ENCODE peak calls at places on chromosome 2, in eight cellular contexts. O, P, F, X, L, M, R and E are unnamed samples. For H3K27me3, the result is how much of the 10 kb centered on the place peaks cover.

GRCh38 chr2:20604957-20605381 is 45.9 kb downstream of the HS1BP3 start:
- DNase-seq in O (no peak), P (no peak), F (peak), X (peak), L (peak), M (no peak), R (no peak), E (no peak)

GRCh38 chr2:3073721-3074120 is 303.9 kb downstream of the EIPR1 start:
- DNase-seq in O (no peak), P (no peak), F (no peak), X (no peak), L (no peak), M (no peak), R (no peak), E (no peak)

GRCh38 chr2:237253046-237253723 is 160.8 kb downstream of the COL6A3 start:
- DNase-seq in O (no peak), P (no peak), F (no peak), X (no peak), L (no peak), M (no peak), R (no peak), E (no peak)

GRCh38 chr2:5617796-5618195 is 74.4 kb upstream of the SOX11 start:
- DNase-seq in O (no peak), P (no peak), F (no peak), X (no peak), L (no peak), M (no peak), R (no peak), E (no peak)

GRCh38 chr2:168490916-168491605 is 35.0 kb downstream of the CERS6 start:
- DNase-seq in O (no peak), P (no peak), F (no peak), X (no peak), L (no peak), M (no peak), R (no peak), E (no peak)

GRCh38 chr2:233976690-233977294 is 59.6 kb downstream of the TRPM8 start:
- DNase-seq in O (no peak), P (peak), F (peak), X (no peak), L (peak), M (no peak), R (no peak), E (peak)

GRCh38 chr2:58137221-58137620 is 90.6 kb downstream of the VRK2 start:
- DNase-seq in O (no peak), P (no peak), F (peak), X (no peak), L (no peak), M (no peak), R (no peak), E (no peak)

GRCh38 chr2:10984418-10985130 is 72.8 kb downstream of the KCNF1 start:
- DNase-seq in O (no peak), P (no peak), F (peak), X (no peak), L (no peak), M (no peak), R (no peak), E (no peak)

GRCh38 chr2:169254774-169255173 is 107.6 kb downstream of the LRP2 start:
- DNase-seq in O (no peak), P (no peak), F (no peak), X (no peak), L (no peak), M (no peak), R (no peak), E (no peak)

GRCh38 chr2:182404102-182404501 is 22.7 kb downstream of the PDE1A start:
- DNase-seq in O (no peak), P (no peak), F (peak), X (no peak), L (no peak), M (no peak), R (no peak), E (no peak)

GRCh38 chr2:130183500-130184373 is 1.7 kb downstream of the MZT2B start:
- DNase-seq in O (no peak), P (peak), F (peak), X (peak), L (no peak), M (peak), R (peak), E (no peak)

GRCh38 chr2:225192869-225193268 is 150.6 kb upstream of the DOCK10 start:
- DNase-seq in O (no peak), P (no peak), F (peak), X (no peak), L (no peak), M (no peak), R (no peak), E (no peak)

GRCh38 chr2:129248183-129248582 is 731.3 kb upstream of the RAB6C start:
- DNase-seq in O (no peak), P (no peak), F (no peak), X (no peak), L (no peak), M (no peak), R (no peak), E (no peak)

GRCh38 chr2:193966590-193966989 is 1690.4 kb upstream of the SLC39A10 start:
- DNase-seq in O (no peak), P (no peak), F (peak), X (no peak), L (peak), M (no peak), R (no peak), E (no peak)

GRCh38 chr2:202072226-202072625 is 829 bp upstream of the KIAA2012 start:
- DNase-seq in O (no peak), P (peak), F (peak), X (no peak), L (no peak), M (no peak), R (no peak), E (no peak)

GRCh38 chr2:236127010-236127409 is 41.2 kb downstream of the GBX2 start:
- DNase-seq in O (no peak), P (no peak), F (no peak), X (no peak), L (no peak), M (no peak), R (no peak), E (no peak)

GRCh38 chr2:9748586-9748985 is 94.7 kb upstream of the TAF1B start:
- DNase-seq in O (no peak), P (no peak), F (no peak), X (no peak), L (no peak), M (no peak), R (no peak), E (no peak)

GRCh38 chr2:118105497-118105896 is 17.2 kb downstream of the INSIG2 start:
- DNase-seq in O (no peak), P (no peak), F (no peak), X (no peak), L (no peak), M (no peak), R (no peak), E (no peak)

GRCh38 chr2:59660262-59660661 is 893.2 kb downstream of the BCL11A start:
- DNase-seq in O (no peak), P (no peak), F (no peak), X (no peak), L (no peak), M (no peak), R (no peak), E (no peak)

GRCh38 chr2:55236992-55237543 is 4.6 kb downstream of the RPS27A start:
- DNase-seq in O (no peak), P (no peak), F (no peak), X (no peak), L (no peak), M (no peak), R (no peak), E (no peak)
- H3K27ac ChIP-seq in O (no peak), P (no peak), F (no peak), X (no peak), L (no peak), M (no peak), R (peak), E (no peak)

GRCh38 chr2:66930499-66931165 is 466.5 kb upstream of the ETAA1 start:
- DNase-seq in O (no peak), P (no peak), F (no peak), X (no peak), L (no peak), M (peak), R (no peak), E (no peak)

GRCh38 chr2:66925128-66925527 is 472.0 kb upstream of the ETAA1 start:
- DNase-seq in O (no peak), P (no peak), F (peak), X (no peak), L (no peak), M (no peak), R (no peak), E (no peak)

GRCh38 chr2:66929632-66930385 is 467.3 kb upstream of the ETAA1 start:
- DNase-seq in O (peak), P (no peak), F (peak), X (peak), L (peak), M (peak), R (no peak), E (no peak)

GRCh38 chr2:66926594-66927112 is 470.5 kb upstream of the ETAA1 start:
- DNase-seq in O (no peak), P (no peak), F (no peak), X (no peak), L (no peak), M (no peak), R (no peak), E (no peak)
- H3K4me3 ChIP-seq in O (no peak), P (no peak), F (no peak), X (no peak), L (no peak), M (no peak), R (no peak), E (no peak)

DNA sequence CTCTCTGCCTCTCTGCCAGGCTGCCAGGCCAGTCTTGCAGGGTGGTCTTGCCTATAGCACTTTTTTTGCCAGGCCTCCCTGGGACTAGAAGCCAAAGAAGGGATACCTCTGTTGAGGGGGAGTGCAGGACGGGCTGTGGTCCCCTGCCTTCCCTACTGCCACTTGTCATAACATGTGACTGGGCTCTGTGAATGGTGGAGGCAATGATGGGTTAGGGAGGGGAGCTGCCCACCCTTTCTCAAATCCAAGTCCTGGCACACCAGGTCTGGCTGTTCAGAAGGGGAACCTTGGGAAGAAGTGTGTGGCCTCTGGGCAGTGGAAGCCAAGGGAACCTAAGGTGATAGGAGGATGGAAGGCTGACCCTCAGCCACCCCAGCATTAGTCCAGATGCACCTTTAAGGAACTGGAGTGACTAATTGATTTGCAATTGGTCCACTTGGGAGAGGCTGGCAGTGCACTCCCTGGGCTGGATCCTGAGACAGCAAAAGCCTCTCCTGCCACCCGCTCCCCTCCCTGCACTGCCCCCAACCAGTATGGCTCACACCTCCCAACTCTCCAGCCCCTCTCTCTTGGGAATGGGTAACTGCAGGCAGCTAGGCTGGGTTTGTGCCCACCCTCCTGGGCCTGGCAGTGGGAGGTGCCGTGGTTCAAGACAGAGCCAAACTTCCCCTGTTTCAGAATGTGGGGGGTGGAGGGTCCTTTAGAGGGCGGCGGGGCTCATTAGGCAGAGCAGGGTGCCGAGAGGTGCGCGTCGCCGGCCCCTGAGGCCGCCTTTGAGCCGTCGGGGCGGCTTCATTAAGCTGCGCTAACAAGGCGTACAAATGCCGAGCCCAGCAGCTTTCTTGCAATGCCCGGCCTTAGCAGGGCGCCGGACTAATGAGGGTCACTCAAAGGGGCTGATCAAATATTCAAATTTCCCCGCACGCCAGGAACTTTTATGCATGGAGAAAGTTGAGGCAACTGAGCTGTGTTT is 4.5 kb upstream of the SIX3 start:
- DNase-seq in O (no peak), P (peak), F (no peak), X (no peak), L (no peak), M (no peak), R (no peak), E (no peak)
- H3K27me3 ChIP-seq in O (half or more), P (half or more), F (half or more), X (under half), L (half or more), M (half or more), R (half or more), E (half or more)

DNA sequence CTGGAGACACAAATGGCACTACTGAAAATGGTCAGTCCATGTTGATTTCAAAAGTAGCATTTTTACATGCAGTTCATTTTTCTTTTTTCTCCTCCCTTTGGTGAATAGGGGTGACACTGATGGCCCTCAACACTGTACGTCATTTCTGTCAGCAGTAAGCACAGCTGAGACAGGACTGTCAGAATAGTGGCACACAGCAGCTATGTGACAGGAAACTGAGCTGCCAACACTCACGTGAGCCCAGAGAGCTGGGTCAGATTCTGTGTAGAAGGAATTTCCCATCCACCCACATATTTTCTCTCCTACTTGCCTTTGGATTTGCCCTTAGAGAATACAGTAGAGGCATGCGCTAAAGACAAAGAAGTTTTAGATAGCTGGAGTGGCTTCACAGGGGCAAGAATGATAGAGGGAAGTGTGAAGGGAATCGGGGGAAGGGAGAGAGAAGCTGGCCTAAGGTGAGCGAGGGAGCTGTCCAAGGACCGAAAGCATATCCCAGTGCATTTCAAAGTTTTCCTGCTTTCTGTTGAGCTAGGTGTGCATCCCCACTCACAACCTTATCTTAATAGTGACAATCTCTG is 476.6 kb downstream of the CNTNAP5 start:
- DNase-seq in O (no peak), P (no peak), F (no peak), X (no peak), L (no peak), M (no peak), R (no peak), E (no peak)
- H3K27ac ChIP-seq in O (no peak), P (no peak), F (no peak), X (no peak), L (no peak), M (no peak), R (no peak), E (no peak)

GRCh38 chr2:143710879-143711278 is 581.7 kb downstream of the ARHGAP15 start:
- DNase-seq in O (no peak), P (no peak), F (no peak), X (no peak), L (no peak), M (no peak), R (no peak), E (no peak)
- H3K4me3 ChIP-seq in O (no peak), P (no peak), F (no peak), X (no peak), L (no peak), M (no peak), R (no peak), E (no peak)

GRCh38 chr2:30235008-30235655 is 3.8 kb downstream of the LBH start:
- DNase-seq in O (no peak), P (no peak), F (no peak), X (no peak), L (no peak), M (no peak), R (no peak), E (no peak)
- H3K27me3 ChIP-seq in O (under half), P (under half), F (under half), X (under half), L (under half), M (under half), R (under half), E (under half)

DNA sequence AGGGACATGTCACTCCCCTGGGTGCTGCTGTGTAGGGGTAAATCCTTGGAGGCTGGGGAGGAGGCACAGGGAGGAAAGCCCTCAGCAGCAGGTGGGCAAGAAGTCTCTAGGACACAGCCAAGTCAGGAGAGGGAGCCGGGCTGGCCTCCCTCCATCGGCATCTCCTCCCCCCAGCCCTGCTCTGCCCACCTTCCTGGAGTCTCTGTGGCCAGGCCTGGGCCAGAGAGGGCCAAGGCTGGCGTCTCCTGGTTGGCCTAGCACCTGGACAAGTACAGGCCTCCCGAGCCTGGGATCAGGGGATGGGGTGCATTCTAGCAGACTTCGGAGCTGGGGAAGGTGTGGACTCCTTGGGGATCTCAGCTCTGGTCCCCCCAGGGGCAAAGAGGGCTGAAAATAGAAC is 1.8 kb downstream of the SPEG start:
- DNase-seq in O (no peak), P (no peak), F (no peak), X (no peak), L (no peak), M (no peak), R (no peak), E (no peak)
- H3K27ac ChIP-seq in O (no peak), P (no peak), F (no peak), X (no peak), L (no peak), M (no peak), R (no peak), E (no peak)